ENCODE peak calls at places on chromosomes 11 and 22, in six cellular contexts. I is H1, J is GM12878, H is K562, Y is GM12891, R is HepG2. K is an unnamed sample.

GRCh38 chr22:38144025-38144405 is 33.5 kb upstream of the BAIAP2L2 start:
- DNase-seq in I (no peak), J (no peak), H (no peak), Y (no peak), R (peak), K (no peak)

GRCh38 chr11:72575533-72576170 is 98.6 kb downstream of the PDE2A start:
- DNase-seq in I (no peak), J (no peak), H (no peak), Y (peak), R (no peak), K (peak)

GRCh38 chr22:50481440-50482106 is at the start of gene ADM2:
- DNase-seq in I (peak), J (no peak), H (peak), Y (no peak), R (peak), K (no peak)

GRCh38 chr22:31790240-31790639 is 36.4 kb downstream of the DEPDC5 start:
- DNase-seq in I (no peak), J (no peak), H (no peak), Y (no peak), R (no peak), K (peak)

GRCh38 chr11:108198833-108199232 is 23.6 kb downstream of the NPAT start:
- DNase-seq in I (no peak), J (no peak), H (no peak), Y (no peak), R (no peak), K (no peak)

GRCh38 chr22:47175151-47175760 is 412.8 kb downstream of the TBC1D22A start:
- DNase-seq in I (no peak), J (no peak), H (no peak), Y (no peak), R (no peak), K (no peak)

GRCh38 chr11:12007230-12007593 is 1.2 kb downstream of the DKK3 start:
- DNase-seq in I (no peak), J (no peak), H (no peak), Y (no peak), R (no peak), K (no peak)

GRCh38 chr22:34798605-34799004 is 267.4 kb upstream of the ISX start:
- DNase-seq in I (no peak), J (no peak), H (no peak), Y (no peak), R (no peak), K (no peak)

GRCh38 chr11:12052676-12053605 is 44.5 kb upstream of the DKK3 start:
- DNase-seq in I (no peak), J (no peak), H (no peak), Y (no peak), R (no peak), K (no peak)

GRCh38 chr11:72573380-72573949 is 100.8 kb downstream of the PDE2A start:
- DNase-seq in I (peak), J (no peak), H (peak), Y (no peak), R (peak), K (no peak)

GRCh38 chr11:15180212-15180814 is 65.6 kb downstream of the INSC start:
- DNase-seq in I (no peak), J (no peak), H (no peak), Y (no peak), R (no peak), K (no peak)

GRCh38 chr22:29346659-29347058 is 31.2 kb upstream of the RASL10A start:
- DNase-seq in I (no peak), J (no peak), H (no peak), Y (no peak), R (no peak), K (no peak)

GRCh38 chr11:28606930-28607329 is 498.7 kb downstream of the METTL15 start:
- DNase-seq in I (no peak), J (no peak), H (no peak), Y (no peak), R (no peak), K (no peak)

GRCh38 chr11:12735262-12735661 is 61.0 kb downstream of the TEAD1 start:
- DNase-seq in I (no peak), J (no peak), H (no peak), Y (no peak), R (no peak), K (no peak)

GRCh38 chr11:80990885-80991284 is 1550.1 kb upstream of the TENM4 start:
- DNase-seq in I (no peak), J (no peak), H (no peak), Y (no peak), R (no peak), K (no peak)

DNA sequence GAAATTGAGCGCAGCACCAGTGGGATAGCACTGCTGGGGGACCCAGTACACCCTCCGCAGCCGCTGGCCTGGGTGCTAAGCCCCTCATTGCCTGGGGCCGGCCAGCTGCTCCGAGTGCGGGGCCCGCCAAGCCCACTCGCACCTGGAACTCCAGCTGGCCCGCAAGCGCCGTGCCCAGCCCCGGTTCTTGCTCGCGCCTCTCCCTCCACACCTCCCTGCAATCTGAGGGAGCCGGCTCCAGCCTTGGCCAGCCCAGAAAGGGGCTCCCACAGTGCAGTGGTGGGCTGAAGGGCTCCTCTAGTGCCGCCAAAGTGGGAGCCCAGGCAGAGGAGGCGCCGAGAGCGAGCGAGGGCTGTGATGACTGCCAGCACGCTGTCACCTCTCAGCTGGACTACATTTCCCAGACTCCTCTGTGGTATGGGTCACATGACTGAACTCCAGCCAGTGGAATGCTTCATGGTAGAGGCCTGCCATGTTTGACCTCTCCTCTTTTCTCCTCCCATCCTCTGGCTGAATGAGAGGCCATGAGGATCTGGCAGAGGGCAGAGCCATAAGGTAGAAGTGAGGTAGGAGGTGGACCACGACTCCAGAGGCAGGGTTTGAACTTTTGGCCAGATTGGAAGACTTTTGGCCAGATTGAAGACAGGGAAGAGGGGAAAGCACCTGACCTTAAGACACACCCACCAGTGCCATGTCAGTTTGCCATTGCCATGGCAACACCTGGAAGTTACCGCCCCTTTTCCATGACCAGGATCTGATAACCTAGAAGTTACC is 6.2 kb downstream of the MRGPRD start:
- DNase-seq in I (peak), J (no peak), H (peak), Y (no peak), R (no peak), K (no peak)
- TF ChIP-seq TAF1 in I (no peak), J (no peak), H (no peak), Y (no peak), R (no peak), K (no peak)

DNA sequence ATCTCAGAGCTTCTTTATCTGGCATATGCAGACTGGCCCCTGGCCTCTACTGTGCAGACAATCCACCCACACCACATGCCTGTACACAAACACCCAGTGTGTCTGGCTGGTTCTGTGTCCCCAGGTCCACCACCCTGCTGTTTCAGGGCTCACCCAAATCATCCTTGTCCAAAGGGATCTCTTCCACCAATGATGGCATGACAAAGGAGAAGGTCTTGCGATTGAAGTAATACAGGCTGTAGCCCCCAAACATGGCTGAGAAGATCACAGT is 1.7 kb downstream of the SLC37A4 start:
- DNase-seq in I (no peak), J (no peak), H (no peak), Y (no peak), R (no peak), K (no peak)
- TF ChIP-seq POLR2A in I (no peak), J (no peak), H (no peak), Y (no peak), R (no peak), K (no peak)

GRCh38 chr22:20439928-20440575 is 2.4 kb upstream of the SCARF2 start:
- DNase-seq in I (no peak), J (no peak), H (no peak), Y (no peak), R (no peak), K (no peak)
- TF ChIP-seq POLR2AphosphoS5 in I (no peak), J (no peak), H (no peak), Y (no peak), R (no peak), K (no peak)

GRCh38 chr11:9735919-9736318 is 72.0 kb downstream of the SWAP70 start:
- DNase-seq in I (no peak), J (no peak), H (no peak), Y (no peak), R (no peak), K (no peak)
- TF ChIP-seq TAF1 in I (no peak), J (no peak), H (no peak), Y (no peak), R (no peak), K (no peak)

GRCh38 chr11:114061053-114062049 is 1.8 kb downstream of the ZBTB16 start:
- DNase-seq in I (peak), J (no peak), H (peak), Y (no peak), R (no peak), K (no peak)
- TF ChIP-seq POLR2A in I (no peak), J (no peak), H (no peak), Y (no peak), R (no peak), K (no peak)

GRCh38 chr11:126431401-126432064 is 76.0 kb downstream of the ST3GAL4 start:
- DNase-seq in I (no peak), J (no peak), H (no peak), Y (no peak), R (peak), K (no peak)
- TF ChIP-seq POLR2AphosphoS5 in I (no peak), J (no peak), H (no peak), Y (no peak), R (no peak), K (no peak)

GRCh38 chr22:44901301-44901700 is 108.5 kb downstream of the PHF21B start:
- DNase-seq in I (no peak), J (no peak), H (no peak), Y (no peak), R (no peak), K (no peak)
- TF ChIP-seq TAF1 in I (no peak), J (no peak), H (no peak), Y (no peak), R (no peak), K (no peak)

GRCh38 chr11:1761857-1762536 is 1.7 kb downstream of the CTSD start:
- DNase-seq in I (no peak), J (no peak), H (no peak), Y (no peak), R (no peak), K (no peak)

GRCh38 chr11:1765871-1766718 is 2.4 kb upstream of the CTSD start:
- DNase-seq in I (peak), J (no peak), H (no peak), Y (no peak), R (no peak), K (no peak)

GRCh38 chr11:1762537-1763302 is 1.0 kb downstream of the CTSD start:
- DNase-seq in I (no peak), J (no peak), H (peak), Y (no peak), R (peak), K (peak)

GRCh38 chr11:1763336-1763795 is 361 bp downstream of the CTSD start:
- DNase-seq in I (no peak), J (no peak), H (peak), Y (no peak), R (no peak), K (peak)

GRCh38 chr11:1763796-1764661 is at the start of gene CTSD:
- DNase-seq in I (peak), J (no peak), H (peak), Y (peak), R (peak), K (peak)
- TF ChIP-seq POLR2A in I (peak), J (peak), H (no peak), Y (no peak), R (peak), K (peak)

DNA sequence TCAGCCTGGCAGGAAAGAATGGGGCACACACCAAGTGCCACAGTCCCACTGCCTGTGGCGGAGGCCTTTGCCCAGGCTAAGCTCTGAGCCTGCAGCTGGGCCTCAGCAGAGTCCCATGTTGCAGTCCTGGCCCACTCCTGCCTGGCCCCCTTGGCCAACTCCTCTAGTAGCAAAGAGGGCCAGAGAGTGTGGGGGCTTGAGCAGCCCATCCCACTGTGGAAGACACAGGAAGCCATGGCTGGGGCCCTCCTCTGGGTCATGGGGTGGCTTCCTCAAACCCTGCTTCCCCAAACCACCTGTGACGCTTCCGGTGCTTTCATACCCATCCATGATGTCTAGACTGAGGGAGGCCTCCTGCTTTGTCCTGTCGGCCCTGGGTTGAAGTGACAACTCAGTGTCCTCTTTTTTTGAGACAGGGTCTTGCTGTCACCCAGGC is 5.8 kb downstream of the RPS19BP1 start:
- DNase-seq in I (no peak), J (no peak), H (no peak), Y (no peak), R (no peak), K (no peak)
- TF ChIP-seq POLR2AphosphoS5 in I (peak), J (no peak), H (no peak), Y (peak), R (peak), K (peak)

DNA sequence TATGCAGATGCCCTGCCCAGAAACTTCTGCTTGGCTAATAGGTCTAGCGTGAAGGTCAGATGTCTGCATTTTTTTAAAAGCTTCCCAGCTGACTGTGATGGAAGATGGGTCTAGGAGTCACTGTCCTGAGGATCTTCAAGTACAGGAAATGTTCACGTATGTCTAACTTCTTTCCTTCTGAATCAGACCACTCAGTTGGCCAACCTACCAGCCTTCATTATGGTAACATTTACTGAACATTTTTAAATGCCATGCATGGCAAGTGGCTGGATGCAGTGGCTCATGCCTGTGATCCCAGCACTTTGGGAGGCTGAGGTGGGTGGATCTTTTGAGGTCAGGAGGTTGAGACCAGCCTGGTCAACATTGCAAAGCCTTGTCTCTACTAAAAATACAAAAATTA is 1.1 kb upstream of the PRG2 start:
- DNase-seq in I (no peak), J (no peak), H (no peak), Y (no peak), R (no peak), K (no peak)
- TF ChIP-seq TAF1 in I (no peak), J (no peak), H (no peak), Y (no peak), R (no peak), K (no peak)